ENCODE peak calls at places on chromosomes 13 and 19, in ten cellular contexts. H, B, D, C, K, X, V, T, U and L are unnamed samples. For H3K4me1, the result is how much of the 10 kb centered on the place peaks cover.

GRCh38 chr13:33953203-33953602 is 135.3 kb downstream of the RFC3 start:
- DNase-seq in H (no peak), T (peak), D (no peak), U (no peak), C (no peak), K (no peak), B (no peak), V (peak), X (peak), L (no peak)

GRCh38 chr13:30125422-30126073 is 181.8 kb downstream of the KATNAL1 start:
- DNase-seq in V (peak), T (peak), C (peak), X (no peak), B (no peak), D (no peak), K (no peak), U (no peak), H (no peak), L (no peak)

GRCh38 chr19:47430041-47430802 is 10.9 kb upstream of the MEIS3 start:
- DNase-seq in X (peak), K (peak), H (no peak), V (peak), U (peak), D (no peak), C (no peak), T (peak), B (no peak), L (peak)

GRCh38 chr19:53086949-53087348 is 16.3 kb downstream of the ZNF160 start:
- DNase-seq in C (no peak), U (no peak), D (no peak), V (no peak), B (no peak), X (peak), H (peak), T (peak), K (no peak), L (no peak)

GRCh38 chr13:50104493-50104892 is 89.2 kb downstream of the KCNRG start:
- DNase-seq in C (no peak), U (no peak), V (no peak), D (no peak), H (no peak), B (no peak), T (peak), X (no peak), K (no peak), L (no peak)

GRCh38 chr13:113390874-113391497 is 27.1 kb upstream of the GRTP1 start:
- DNase-seq in U (no peak), C (no peak), K (no peak), B (no peak), D (no peak), V (no peak), H (peak), X (no peak), T (no peak), L (peak)

GRCh38 chr13:114315074-114315785 is 927 bp downstream of the CHAMP1 start:
- DNase-seq in C (no peak), H (no peak), V (no peak), X (peak), B (no peak), U (no peak), T (no peak), D (no peak), K (no peak), L (no peak)

GRCh38 chr19:4914736-4915501 is 5.6 kb downstream of the UHRF1 start:
- DNase-seq in V (peak), C (no peak), K (no peak), H (no peak), B (peak), D (peak), U (no peak), X (peak), T (peak), L (peak)

GRCh38 chr19:6318772-6319171 is 14.6 kb downstream of the ACER1 start:
- DNase-seq in D (no peak), X (no peak), C (no peak), B (no peak), K (no peak), U (no peak), T (peak), H (no peak), V (no peak), L (no peak)

GRCh38 chr19:23699521-23699860 is 12.5 kb upstream of the ZNF675 start:
- DNase-seq in B (no peak), V (no peak), H (no peak), D (no peak), T (no peak), C (no peak), X (no peak), U (no peak), K (no peak), L (no peak)

GRCh38 chr19:35528218-35529038 is at the start of gene SBSN:
- DNase-seq in V (peak), T (peak), D (no peak), X (no peak), B (no peak), U (no peak), K (no peak), H (no peak), C (no peak), L (no peak)

GRCh38 chr13:25377244-25377962 is 5.6 kb downstream of the ATP8A2 start:
- DNase-seq in V (no peak), T (no peak), U (no peak), D (no peak), H (no peak), B (no peak), X (no peak), K (no peak), C (no peak), L (no peak)

GRCh38 chr13:104847863-104848262 is 1687.6 kb downstream of the EFNB2 start:
- DNase-seq in X (no peak), U (no peak), B (no peak), T (no peak), D (no peak), H (no peak), C (no peak), V (no peak), K (no peak), L (no peak)

GRCh38 chr13:44739539-44739938 is 163.4 kb upstream of the TSC22D1 start:
- DNase-seq in K (no peak), D (no peak), U (no peak), H (no peak), T (peak), X (peak), V (peak), B (no peak), C (no peak), L (no peak)

GRCh38 chr19:16470541-16470910 is 1.2 kb downstream of the EPS15L1 start:
- DNase-seq in K (no peak), X (no peak), T (no peak), V (no peak), H (no peak), D (no peak), B (no peak), C (no peak), U (no peak), L (no peak)

GRCh38 chr19:17379221-17379631 is 2.1 kb upstream of the PLVAP start:
- DNase-seq in H (no peak), X (peak), B (no peak), D (no peak), K (no peak), C (no peak), V (no peak), U (no peak), T (no peak), L (no peak)

GRCh38 chr19:55622242-55622969 is 2.0 kb downstream of the ZNF784 start:
- DNase-seq in H (no peak), T (no peak), D (no peak), K (no peak), C (peak), B (no peak), U (no peak), X (no peak), V (no peak), L (no peak)

GRCh38 chr13:61029064-61029463 is 386.6 kb downstream of the PCDH20 start:
- DNase-seq in D (peak), X (no peak), U (no peak), K (no peak), C (no peak), H (no peak), V (no peak), B (no peak), T (no peak), L (no peak)

GRCh38 chr19:1699998-1700732 is 47.8 kb upstream of the TCF3 start:
- DNase-seq in H (no peak), X (no peak), C (no peak), K (no peak), D (no peak), V (no peak), T (no peak), B (no peak), U (no peak), L (no peak)

GRCh38 chr13:97269603-97270002 is 47.5 kb downstream of the MBNL2 start:
- DNase-seq in H (no peak), X (no peak), D (no peak), C (no peak), V (no peak), U (no peak), K (no peak), T (no peak), B (no peak), L (no peak)

GRCh38 chr19:17325881-17326594 is 8.6 kb downstream of the ANO8 start:
- DNase-seq in K (no peak), B (no peak), V (peak), U (peak), X (no peak), C (no peak), T (no peak), H (peak), D (no peak), L (no peak)

GRCh38 chr19:19873381-19873780 is 7.7 kb downstream of the ZNF253 start:
- DNase-seq in D (no peak), B (no peak), T (no peak), K (no peak), X (no peak), V (no peak), U (no peak), C (no peak), H (no peak), L (no peak)

GRCh38 chr13:63696055-63696454 is 2280.4 kb upstream of the PCDH20 start:
- DNase-seq in K (no peak), C (no peak), H (no peak), D (no peak), T (peak), B (no peak), X (no peak), V (peak), U (no peak), L (no peak)

GRCh38 chr19:28883241-28883693 is 329.7 kb downstream of the UQCRFS1 start:
- DNase-seq in C (no peak), X (no peak), B (no peak), V (peak), U (no peak), K (no peak), T (peak), H (no peak), D (no peak), L (no peak)

GRCh38 chr19:56217039-56217949 is 15.2 kb downstream of the ZSCAN5C start:
- DNase-seq in V (peak), X (peak), B (no peak), U (no peak), C (no peak), T (peak), K (peak), D (peak), H (no peak), L (no peak)

GRCh38 chr19:30093966-30094770 is 152.1 kb downstream of the URI1 start:
- DNase-seq in H (no peak), K (no peak), C (no peak), T (no peak), V (no peak), B (peak), X (no peak), U (no peak), D (no peak), L (no peak)

GRCh38 chr19:16928916-16929315 is 40.1 kb downstream of the F2RL3 start:
- DNase-seq in U (no peak), D (no peak), T (no peak), K (no peak), B (no peak), C (no peak), H (no peak), V (no peak), X (no peak), L (no peak)

GRCh38 chr19:35764432-35765315 is 6.7 kb downstream of the PROSER3 start:
- DNase-seq in D (no peak), C (no peak), K (no peak), X (no peak), U (no peak), H (no peak), B (peak), V (no peak), T (no peak), L (no peak)

GRCh38 chr13:79119578-79120107 is 286.4 kb downstream of the RBM26 start:
- DNase-seq in T (no peak), D (no peak), V (no peak), U (no peak), H (no peak), B (no peak), K (peak), X (no peak), C (no peak), L (no peak)

GRCh38 chr19:54160948-54161347 is 1.4 kb upstream of the LENG1 start:
- DNase-seq in D (no peak), C (no peak), X (no peak), U (no peak), T (no peak), V (no peak), B (no peak), K (no peak), H (no peak), L (no peak)

GRCh38 chr13:51562011-51562671 is 22.1 kb upstream of the WDFY2 start:
- DNase-seq in B (no peak), D (no peak), H (no peak), U (no peak), V (no peak), C (no peak), K (no peak), T (no peak), X (no peak), L (no peak)

GRCh38 chr13:31945202-31945978 is 86.2 kb upstream of the FRY start:
- DNase-seq in U (peak), C (no peak), B (peak), V (peak), D (peak), H (peak), T (peak), K (peak), X (no peak), L (peak)

GRCh38 chr13:31946091-31946770 is 85.3 kb upstream of the FRY start:
- DNase-seq in D (no peak), K (no peak), U (no peak), X (no peak), H (no peak), C (no peak), T (peak), V (no peak), B (no peak), L (no peak)

GRCh38 chr13:31943591-31943990 is 88.0 kb upstream of the FRY start:
- DNase-seq in B (no peak), V (no peak), X (no peak), T (no peak), D (no peak), C (no peak), U (no peak), H (no peak), K (no peak), L (no peak)

GRCh38 chr13:31947105-31947504 is 84.5 kb upstream of the FRY start:
- DNase-seq in V (no peak), U (no peak), B (no peak), C (no peak), D (no peak), H (no peak), X (no peak), T (no peak), K (no peak), L (no peak)

GRCh38 chr13:31944262-31945160 is 87.1 kb upstream of the FRY start:
- DNase-seq in D (no peak), V (no peak), B (no peak), T (no peak), C (no peak), X (no peak), K (no peak), U (no peak), H (no peak), L (no peak)
- H3K4me3 ChIP-seq in D (no peak), V (no peak), B (no peak), T (no peak), C (no peak), X (no peak), K (no peak), U (no peak), H (no peak), L (no peak)

GRCh38 chr19:33392341-33393285 is 19.1 kb downstream of the CEBPG start:
- DNase-seq in C (peak), X (no peak), D (no peak), B (peak), K (peak), T (no peak), V (no peak), U (peak), H (peak), L (peak)
- H3K4me1 ChIP-seq in C (under half), X (under half), D (under half), B (under half), K (under half), T (under half), V (under half), U (under half), H (half or more), L (half or more)

GRCh38 chr13:40023608-40024577 is 368.4 kb downstream of the COG6 start:
- DNase-seq in U (no peak), T (no peak), B (no peak), D (no peak), X (no peak), H (no peak), C (no peak), K (no peak), V (no peak), L (no peak)
- TF ChIP-seq CTCF in U (no peak), T (no peak), B (no peak), D (no peak), X (no peak), H (no peak), C (no peak), K (no peak), V (no peak), L (no peak)

DNA sequence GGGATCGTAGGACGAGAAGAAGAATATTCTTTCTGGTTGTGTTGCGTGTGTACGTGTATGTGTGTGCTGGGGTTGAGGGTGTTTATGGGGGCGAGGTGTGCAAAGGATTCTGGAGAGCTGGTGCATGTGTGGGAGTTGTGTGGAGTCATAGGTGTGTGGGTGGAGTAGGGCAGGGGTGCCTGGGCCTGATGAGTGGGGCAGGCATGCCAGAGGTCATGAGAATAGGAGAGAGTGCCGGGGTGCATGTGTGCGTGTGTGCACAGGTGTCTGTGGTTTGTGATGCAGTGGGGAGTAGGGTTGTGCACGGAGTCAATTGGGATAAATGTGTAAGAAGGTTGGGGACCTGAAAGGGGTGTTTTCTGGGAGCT is 649 bp downstream of the TMEM91 start:
- DNase-seq in D (no peak), T (no peak), H (no peak), B (no peak), K (no peak), V (no peak), U (no peak), X (no peak), C (no peak), L (peak)
- H3K4me3 ChIP-seq in D (peak), T (peak), H (peak), B (peak), K (peak), V (peak), U (peak), X (peak), C (peak), L (peak)

GRCh38 chr19:15283141-15283885 is 49.0 kb downstream of the BRD4 start:
- DNase-seq in C (no peak), X (no peak), T (peak), D (no peak), V (peak), H (no peak), K (no peak), U (no peak), B (no peak), L (no peak)
- H3K4me1 ChIP-seq in C (half or more), X (under half), T (under half), D (half or more), V (under half), H (half or more), K (half or more), U (under half), B (half or more), L (half or more)

GRCh38 chr19:10219678-10220077 is 11.5 kb downstream of the S1PR2 start:
- DNase-seq in D (peak), X (no peak), C (no peak), T (peak), V (peak), K (no peak), B (no peak), U (no peak), H (no peak), L (no peak)
- TF ChIP-seq CTCF in D (peak), X (peak), C (no peak), T (peak), V (peak), K (no peak), B (no peak), U (no peak), H (peak), L (peak)

DNA sequence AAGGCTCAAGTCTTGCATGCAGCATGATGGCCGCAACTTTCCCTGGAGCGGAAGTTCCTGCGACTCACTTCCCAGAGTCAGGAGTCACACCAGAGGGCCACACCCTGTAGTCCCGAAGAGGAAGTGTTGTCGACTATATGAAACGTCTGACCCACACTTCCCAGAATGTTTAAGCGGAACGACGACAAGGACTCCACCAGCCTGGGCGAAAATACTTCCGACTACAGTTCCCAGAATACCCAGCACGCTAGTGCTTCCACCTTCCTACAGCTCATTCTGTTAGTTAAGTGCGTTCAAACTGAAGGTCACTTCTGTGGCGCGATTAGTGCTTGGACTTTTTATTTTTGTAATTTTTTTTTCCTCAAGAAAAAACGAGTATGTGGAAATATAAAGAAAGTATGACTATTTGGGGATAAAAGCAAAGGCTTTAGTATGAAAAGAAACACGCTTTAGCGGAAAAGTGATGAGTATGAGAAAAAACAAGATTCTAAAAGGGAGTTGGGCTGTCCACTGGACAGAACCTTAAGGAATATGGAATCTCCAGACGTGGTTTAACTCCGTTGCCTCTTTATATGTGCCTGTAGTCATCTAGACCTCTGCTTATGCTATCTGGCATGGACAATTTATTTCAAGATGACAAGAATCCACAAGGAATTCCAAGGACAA is 15.5 kb upstream of the ZNF112 start:
- DNase-seq in D (no peak), V (no peak), T (no peak), H (no peak), X (no peak), B (no peak), C (no peak), U (no peak), K (no peak), L (no peak)
- H3K4me3 ChIP-seq in D (no peak), V (no peak), T (no peak), H (no peak), X (no peak), B (no peak), C (no peak), U (no peak), K (no peak), L (no peak)

GRCh38 chr19:39544201-39544903 is 4.4 kb upstream of the EID2 start:
- DNase-seq in U (no peak), B (no peak), C (no peak), X (no peak), T (peak), K (no peak), V (no peak), H (no peak), D (no peak), L (no peak)
- H3K4me1 ChIP-seq in U (under half), B (under half), C (under half), X (under half), T (under half), K (under half), V (under half), H (under half), D (under half), L (under half)

DNA sequence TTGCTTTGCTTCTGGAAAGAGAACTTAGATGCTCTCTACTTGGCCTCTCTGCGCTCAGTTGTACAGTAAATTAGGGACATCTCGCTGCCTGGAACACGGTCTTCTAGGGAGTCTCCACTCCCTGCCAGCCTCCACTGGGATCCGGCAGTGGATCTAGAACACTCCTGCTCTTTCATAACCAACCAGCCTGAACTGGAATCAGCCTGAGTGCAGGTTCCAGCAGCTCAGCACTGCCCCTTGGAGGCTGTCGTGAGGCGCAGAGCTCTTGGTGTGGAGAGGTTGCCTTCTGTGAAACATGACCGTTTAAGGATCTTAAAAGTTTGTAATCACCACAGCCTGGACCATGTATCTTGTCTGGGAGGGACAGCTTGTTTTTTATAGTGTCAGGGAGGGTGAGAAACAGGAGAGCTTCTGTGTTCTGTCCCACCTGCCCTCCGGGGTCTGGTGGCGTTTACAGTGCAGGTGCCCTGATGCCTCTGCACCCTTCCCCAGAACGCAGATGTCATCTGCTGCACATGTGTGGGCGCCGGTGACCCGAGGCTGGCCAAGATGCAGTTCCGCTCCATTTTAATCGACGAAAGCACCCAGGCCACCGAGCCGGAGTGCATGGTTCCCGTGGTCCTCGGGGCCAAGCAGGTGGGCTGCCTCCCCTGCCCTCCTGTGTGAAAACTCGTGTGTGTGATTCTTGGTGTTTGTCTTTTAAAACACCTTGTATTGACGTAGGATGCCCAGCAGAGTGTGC is 24.8 kb downstream of the UPF1 start:
- DNase-seq in B (peak), X (no peak), U (no peak), T (no peak), D (peak), V (peak), H (peak), K (no peak), C (no peak), L (no peak)
- TF ChIP-seq CTCF in B (peak), X (peak), U (no peak), T (peak), D (peak), V (peak), H (no peak), K (no peak), C (no peak), L (no peak)